ENCODE peak calls at places on chromosomes 12 and 14, in five cellular contexts. Z is endothelial cell; K is Karpas-422; C is hippocampal formation; W is effector memory CD8-positive, alpha-beta T cell. G is an unnamed sample.

GRCh38 chr12:93254911-93255310 is 122.8 kb upstream of the NUDT4 start:
- DNase-seq in Z (no peak), K (no peak), C (no peak), W (no peak), G (no peak)

GRCh38 chr14:104075530-104076151 is 9.9 kb upstream of the ASPG start:
- DNase-seq in Z (peak), K (peak), C (no peak), W (no peak), G (no peak)

GRCh38 chr12:30002677-30003076 is 218.9 kb upstream of the TMTC1 start:
- DNase-seq in Z (no peak), K (no peak), C (no peak), W (no peak), G (no peak)

GRCh38 chr14:91286530-91286937 is 42.0 kb upstream of the GPR68 start:
- DNase-seq in Z (peak), K (peak), C (peak), W (peak), G (peak)

GRCh38 chr14:103948442-103948841 is 6.1 kb upstream of the RD3L start:
- DNase-seq in Z (no peak), K (no peak), C (no peak), W (no peak), G (no peak)

GRCh38 chr14:99561827-99562226 is 42.2 kb downstream of the CCDC85C start:
- DNase-seq in Z (no peak), K (no peak), C (no peak), W (no peak), G (no peak)

GRCh38 chr14:100586520-100587247 is 533 bp downstream of the BEGAIN start:
- DNase-seq in Z (peak), K (no peak), C (no peak), W (no peak), G (no peak)

GRCh38 chr12:117579939-117580717 is 218.7 kb upstream of the NOS1 start:
- DNase-seq in Z (no peak), K (no peak), C (no peak), W (no peak), G (no peak)

GRCh38 chr14:90671382-90671781 is 144.8 kb downstream of the TTC7B start:
- DNase-seq in Z (no peak), K (no peak), C (no peak), W (no peak), G (no peak)

GRCh38 chr12:119841433-119842210 is 35.5 kb downstream of the CIT start:
- DNase-seq in Z (no peak), K (no peak), C (no peak), W (no peak), G (no peak)

GRCh38 chr14:22689186-22689585 is 45.0 kb upstream of the OR6J1 start:
- DNase-seq in Z (no peak), K (no peak), C (no peak), W (no peak), G (no peak)